ENCODE peak calls at places on chromosomes 12 and 14, in ten cellular contexts. I is PC-9, U is heart left ventricle, P is mammary epithelial cell, D is cardiac muscle cell, C is BJ, S is HCT116, R is ascending aorta, J is lower lobe of right lung, Y is GM12878. T is an unnamed sample.

GRCh38 chr14:95123895-95124579 is 33.3 kb downstream of the DICER1 start:
- DNase-seq in D (no peak), J (no peak), I (no peak), P (no peak), Y (no peak), R (no peak), S (no peak), C (no peak), U (no peak), T (no peak)

GRCh38 chr12:109539508-109539907 is 33.8 kb downstream of the MMAB start:
- DNase-seq in D (no peak), U (peak; percentile 32), Y (no peak), I (no peak), S (no peak), C (no peak), R (no peak), J (no peak), P (no peak), T (no peak)

GRCh38 chr12:81888341-81888740 is 129.2 kb upstream of the PPFIA2 start:
- DNase-seq in I (no peak), S (no peak), D (no peak), J (no peak), U (no peak), C (no peak), Y (no peak), P (no peak), R (no peak), T (no peak)

GRCh38 chr14:74754157-74754556 is 9.0 kb upstream of the YLPM1 start:
- DNase-seq in U (no peak), J (no peak), P (no peak), R (no peak), C (peak; percentile 50), S (no peak), Y (no peak), D (no peak), I (no peak), T (no peak)

GRCh38 chr12:563250-563781 is 99.9 kb downstream of the NINJ2 start:
- DNase-seq in D (no peak), S (no peak), J (no peak), P (peak; percentile 18), R (no peak), Y (no peak), U (peak; percentile 64), C (no peak), I (no peak), T (no peak)

GRCh38 chr12:110582286-110583136 is 607 bp downstream of the PPTC7 start:
- DNase-seq in R (peak; percentile 79), C (no peak), J (peak; percentile 85), U (peak; percentile 85), S (no peak), Y (no peak), D (peak; percentile 64), P (peak; percentile 81), I (no peak), T (no peak)

GRCh38 chr12:111819191-111820158 is 22.6 kb upstream of the MAPKAPK5 start:
- DNase-seq in J (no peak), D (no peak), I (peak; percentile 86), U (no peak), C (no peak), S (no peak), R (no peak), Y (no peak), P (no peak), T (no peak)

GRCh38 chr14:93299831-93300230 is 33.0 kb downstream of the BTBD7 start:
- DNase-seq in D (no peak), J (no peak), P (no peak), U (no peak), C (no peak), S (no peak), Y (no peak), I (no peak), R (no peak), T (no peak)

GRCh38 chr14:68688872-68689371 is 103.9 kb downstream of the ZFP36L1 start:
- DNase-seq in R (no peak), D (no peak), S (no peak), C (no peak), J (no peak), U (no peak), Y (no peak), I (no peak), P (no peak), T (no peak)

GRCh38 chr12:132281021-132281420 is 48.4 kb downstream of the GALNT9 start:
- DNase-seq in R (no peak), P (no peak), U (peak; percentile 40), C (no peak), I (no peak), D (no peak), J (peak; percentile 21), Y (no peak), S (no peak), T (no peak)
- H3K27me3 ChIP-seq in R (no peaks in the 10 kb centered on the region), P (peaks cover 2% of the 10 kb centered on the region), U (peaks cover 55% of the 10 kb centered on the region), C (peaks cover 4% of the 10 kb centered on the region), I (peaks cover 52% of the 10 kb centered on the region), D (peaks cover 17% of the 10 kb centered on the region), J (peaks cover 77% of the 10 kb centered on the region), Y (no peaks in the 10 kb centered on the region), S (no peaks in the 10 kb centered on the region), T (no peaks in the 10 kb centered on the region)

GRCh38 chr12:19643635-19644034 is 204.3 kb downstream of the AEBP2 start:
- DNase-seq in J (no peak), C (no peak), S (peak; percentile 39), U (no peak), P (peak; percentile 48), Y (no peak), D (peak; percentile 51), R (no peak), I (no peak), T (no peak)
- TF ChIP-seq CTCF in J (peak; percentile 57), C (peak; percentile 79), S (peak; percentile 24), U (peak; percentile 67), P (peak; percentile 73), Y (no peak), D (peak; percentile 80), R (peak; percentile 22), I (peak; percentile 57), T (peak; percentile 55)

DNA sequence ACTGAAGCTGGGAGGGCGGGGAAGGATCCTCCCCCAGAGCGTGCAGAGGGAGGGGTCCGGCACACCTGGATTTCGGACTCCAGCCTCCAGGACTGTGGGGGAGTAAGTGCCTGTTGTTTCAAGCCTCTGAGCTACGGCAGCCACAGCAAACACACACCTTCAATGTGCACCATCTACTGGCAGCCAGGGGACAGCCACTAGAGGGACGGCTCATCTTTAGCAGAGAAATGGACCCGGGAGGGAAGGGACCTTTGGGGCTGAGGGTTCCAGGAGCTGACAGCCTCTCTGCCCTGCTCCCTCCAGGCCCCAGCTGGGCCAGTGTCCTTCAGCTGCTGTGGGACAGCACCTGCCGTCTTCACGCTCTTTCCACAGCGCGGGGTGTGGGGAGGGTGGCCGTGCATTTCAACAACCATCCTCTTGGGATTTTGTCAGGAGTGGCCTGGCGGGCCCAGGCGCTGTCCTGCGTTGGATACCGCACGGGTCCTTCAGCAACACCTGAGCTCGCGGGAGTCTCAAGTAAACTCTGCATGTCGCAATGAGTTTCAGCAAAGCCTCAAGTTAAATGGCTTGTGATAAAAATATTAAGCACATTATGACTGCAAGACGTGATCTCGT is 209.2 kb upstream of the C14orf180 start:
- DNase-seq in Y (no peak), S (peak; percentile 10), D (peak; percentile 53), P (no peak), C (no peak), I (no peak), J (peak; percentile 37), U (no peak), R (no peak), T (no peak)
- H3K27me3 ChIP-seq in Y (no peaks in the 10 kb centered on the region), S (no peaks in the 10 kb centered on the region), D (no peaks in the 10 kb centered on the region), P (no peaks in the 10 kb centered on the region), C (no peaks in the 10 kb centered on the region), I (peaks cover 92% of the 10 kb centered on the region), J (peaks cover 17% of the 10 kb centered on the region), U (no peaks in the 10 kb centered on the region), R (no peaks in the 10 kb centered on the region), T (no peaks in the 10 kb centered on the region)

GRCh38 chr12:125853670-125854069 is 788.4 kb downstream of the AACS start:
- DNase-seq in D (no peak), I (no peak), R (no peak), U (no peak), Y (no peak), P (no peak), C (no peak), J (no peak), S (no peak), T (no peak)

GRCh38 chr12:125860672-125861288 is 795.5 kb downstream of the AACS start:
- DNase-seq in I (no peak), C (no peak), R (no peak), P (no peak), J (no peak), S (no peak), Y (no peak), D (no peak), U (no peak), T (no peak)

GRCh38 chr12:125852679-125853078 is 787.4 kb downstream of the AACS start:
- DNase-seq in D (no peak), Y (no peak), P (no peak), S (no peak), I (no peak), C (no peak), J (no peak), U (no peak), R (no peak), T (no peak)

GRCh38 chr12:125856366-125856765 is 791.1 kb downstream of the AACS start:
- DNase-seq in C (no peak), U (no peak), Y (no peak), D (no peak), S (no peak), J (no peak), P (no peak), I (no peak), R (no peak), T (no peak)

GRCh38 chr12:125856899-125857298 is 791.7 kb downstream of the AACS start:
- DNase-seq in D (no peak), P (no peak), S (no peak), U (no peak), C (no peak), I (no peak), R (no peak), Y (no peak), J (no peak), T (no peak)
- TF ChIP-seq CTCF in D (no peak), P (no peak), S (no peak), U (no peak), C (no peak), I (no peak), R (no peak), Y (no peak), J (no peak), T (no peak)

GRCh38 chr14:60508363-60508706 is 611 bp upstream of the SIX6 start:
- DNase-seq in U (no peak), P (no peak), Y (no peak), S (no peak), J (no peak), I (no peak), D (no peak), R (no peak), C (no peak), T (no peak)
- H3K27me3 ChIP-seq in U (peaks cover 99% of the 10 kb centered on the region), P (peaks cover 87% of the 10 kb centered on the region), Y (peaks cover 18% of the 10 kb centered on the region), S (peaks cover 7% of the 10 kb centered on the region), J (peaks cover 98% of the 10 kb centered on the region), I (peaks cover 16% of the 10 kb centered on the region), D (peaks cover 100% of the 10 kb centered on the region), R (peaks cover 18% of the 10 kb centered on the region), C (peaks cover 65% of the 10 kb centered on the region), T (peaks cover 29% of the 10 kb centered on the region)

DNA sequence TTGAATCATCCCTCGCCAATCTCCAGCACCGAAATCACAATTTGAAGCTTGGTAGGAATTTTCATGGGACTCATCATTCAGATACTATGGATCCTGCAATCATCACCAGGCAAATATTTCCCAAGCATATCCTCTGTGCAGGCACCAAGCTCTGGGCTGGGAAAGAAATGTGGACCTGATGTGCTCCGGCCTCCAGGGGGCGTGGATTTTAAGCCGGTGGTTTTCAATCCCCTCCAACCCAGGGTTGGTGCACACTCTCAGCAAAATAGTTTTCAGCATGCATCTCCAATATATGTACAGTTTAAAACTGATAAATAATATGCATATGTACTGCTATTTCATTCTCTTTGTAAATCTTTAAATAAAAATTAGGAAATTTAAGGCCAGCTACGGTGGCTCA is 98.9 kb downstream of the RBM19 start:
- DNase-seq in I (no peak), U (no peak), P (no peak), C (no peak), S (no peak), D (no peak), R (no peak), J (no peak), Y (no peak), T (no peak)
- TF ChIP-seq CTCF in I (peak; percentile 49), U (peak; percentile 15), P (peak; percentile 37), C (peak; percentile 48), S (peak; percentile 13), D (peak; percentile 53), R (no peak), J (no peak), Y (no peak), T (no peak)